ENCODE peak calls at places on chromosomes 6 and 20, in eight cellular contexts. One of them, this sample, is unnamed.

GRCh38 chr20:48659888-48660287 is 167.9 kb downstream of the PREX1 start:
- DNase-seq in astrocyte: no peak
- DNase-seq in GM12865: no peak
- DNase-seq in activated naive CD8-positive, alpha-beta T cell treated with anti-CD3 and anti-CD28 coated beads, Interleukin-2, amount 50 U/mL, for 24 hours: no peak
- DNase-seq in esophagus muscularis mucosa: no peak
- DNase-seq in HTR-8/SVneo: no peak
- DNase-seq in activated T-cell treated with anti-CD3 and anti-CD28 coated beads for 4 hours: no peak
- DNase-seq in BJ: no peak
- DNase-seq in this sample: no peak

GRCh38 chr20:58718729-58719128 is 26.1 kb downstream of the NPEPL1 start:
- DNase-seq in astrocyte: no peak
- DNase-seq in HTR-8/SVneo: no peak
- DNase-seq in activated T-cell treated with anti-CD3 and anti-CD28 coated beads for 4 hours: no peak
- DNase-seq in esophagus muscularis mucosa: peak; percentile 74
- DNase-seq in activated naive CD8-positive, alpha-beta T cell treated with anti-CD3 and anti-CD28 coated beads, Interleukin-2, amount 50 U/mL, for 24 hours: no peak
- DNase-seq in BJ: no peak
- DNase-seq in GM12865: no peak
- DNase-seq in this sample: no peak

GRCh38 chr20:51255417-51255816 is 232.5 kb upstream of the KCNG1 start:
- DNase-seq in esophagus muscularis mucosa: no peak
- DNase-seq in GM12865: no peak
- DNase-seq in astrocyte: no peak
- DNase-seq in HTR-8/SVneo: no peak
- DNase-seq in activated T-cell treated with anti-CD3 and anti-CD28 coated beads for 4 hours: no peak
- DNase-seq in BJ: no peak
- DNase-seq in activated naive CD8-positive, alpha-beta T cell treated with anti-CD3 and anti-CD28 coated beads, Interleukin-2, amount 50 U/mL, for 24 hours: no peak
- DNase-seq in this sample: no peak

GRCh38 chr6:34792605-34793500 is 970 bp downstream of the BLTP3A start:
- DNase-seq in esophagus muscularis mucosa: peak; percentile 92
- DNase-seq in activated naive CD8-positive, alpha-beta T cell treated with anti-CD3 and anti-CD28 coated beads, Interleukin-2, amount 50 U/mL, for 24 hours: peak; percentile 11
- DNase-seq in BJ: no peak
- DNase-seq in HTR-8/SVneo: peak; percentile 41
- DNase-seq in GM12865: peak; percentile 64
- DNase-seq in astrocyte: peak; percentile 35
- DNase-seq in activated T-cell treated with anti-CD3 and anti-CD28 coated beads for 4 hours: peak; percentile 3
- DNase-seq in this sample: no peak

GRCh38 chr6:80316655-80317332 is 210.3 kb downstream of the BCKDHB start:
- DNase-seq in HTR-8/SVneo: no peak
- DNase-seq in BJ: no peak
- DNase-seq in activated T-cell treated with anti-CD3 and anti-CD28 coated beads for 4 hours: no peak
- DNase-seq in GM12865: no peak
- DNase-seq in activated naive CD8-positive, alpha-beta T cell treated with anti-CD3 and anti-CD28 coated beads, Interleukin-2, amount 50 U/mL, for 24 hours: no peak
- DNase-seq in astrocyte: no peak
- DNase-seq in esophagus muscularis mucosa: no peak
- DNase-seq in this sample: no peak

GRCh38 chr20:43749734-43750294 is 23.0 kb upstream of the GTSF1L start:
- DNase-seq in GM12865: peak; percentile 81
- DNase-seq in astrocyte: no peak
- DNase-seq in esophagus muscularis mucosa: peak; percentile 94
- DNase-seq in activated naive CD8-positive, alpha-beta T cell treated with anti-CD3 and anti-CD28 coated beads, Interleukin-2, amount 50 U/mL, for 24 hours: peak; percentile 96
- DNase-seq in HTR-8/SVneo: peak; percentile 97
- DNase-seq in activated T-cell treated with anti-CD3 and anti-CD28 coated beads for 4 hours: peak; percentile 80
- DNase-seq in BJ: no peak
- DNase-seq in this sample: peak; percentile 84

GRCh38 chr6:47481806-47482205 is 4.2 kb downstream of the CD2AP start:
- DNase-seq in activated T-cell treated with anti-CD3 and anti-CD28 coated beads for 4 hours: no peak
- DNase-seq in BJ: no peak
- DNase-seq in astrocyte: no peak
- DNase-seq in GM12865: no peak
- DNase-seq in HTR-8/SVneo: no peak
- DNase-seq in activated naive CD8-positive, alpha-beta T cell treated with anti-CD3 and anti-CD28 coated beads, Interleukin-2, amount 50 U/mL, for 24 hours: no peak
- DNase-seq in esophagus muscularis mucosa: no peak
- DNase-seq in this sample: no peak

GRCh38 chr6:36083446-36083845 is 46.9 kb upstream of the MAPK13 start:
- DNase-seq in GM12865: no peak
- DNase-seq in BJ: no peak
- DNase-seq in activated T-cell treated with anti-CD3 and anti-CD28 coated beads for 4 hours: no peak
- DNase-seq in activated naive CD8-positive, alpha-beta T cell treated with anti-CD3 and anti-CD28 coated beads, Interleukin-2, amount 50 U/mL, for 24 hours: no peak
- DNase-seq in HTR-8/SVneo: no peak
- DNase-seq in esophagus muscularis mucosa: no peak
- DNase-seq in astrocyte: no peak
- DNase-seq in this sample: no peak

GRCh38 chr6:143055213-143055612 is 5.5 kb upstream of the AIG1 start:
- DNase-seq in BJ: no peak
- DNase-seq in HTR-8/SVneo: no peak
- DNase-seq in activated naive CD8-positive, alpha-beta T cell treated with anti-CD3 and anti-CD28 coated beads, Interleukin-2, amount 50 U/mL, for 24 hours: no peak
- DNase-seq in astrocyte: no peak
- DNase-seq in activated T-cell treated with anti-CD3 and anti-CD28 coated beads for 4 hours: no peak
- DNase-seq in esophagus muscularis mucosa: no peak
- DNase-seq in GM12865: no peak
- DNase-seq in this sample: no peak

GRCh38 chr6:81613606-81614005 is 138.9 kb downstream of the TENT5A start:
- DNase-seq in esophagus muscularis mucosa: no peak
- DNase-seq in astrocyte: peak; percentile 86
- DNase-seq in GM12865: peak; percentile 9
- DNase-seq in BJ: peak; percentile 39
- DNase-seq in HTR-8/SVneo: peak; percentile 10
- DNase-seq in activated T-cell treated with anti-CD3 and anti-CD28 coated beads for 4 hours: no peak
- DNase-seq in activated naive CD8-positive, alpha-beta T cell treated with anti-CD3 and anti-CD28 coated beads, Interleukin-2, amount 50 U/mL, for 24 hours: no peak
- DNase-seq in this sample: no peak

GRCh38 chr6:167817729-167818128 is 9.0 kb upstream of the AFDN start:
- DNase-seq in BJ: no peak
- DNase-seq in esophagus muscularis mucosa: no peak
- DNase-seq in GM12865: no peak
- DNase-seq in HTR-8/SVneo: no peak
- DNase-seq in activated T-cell treated with anti-CD3 and anti-CD28 coated beads for 4 hours: no peak
- DNase-seq in astrocyte: no peak
- DNase-seq in activated naive CD8-positive, alpha-beta T cell treated with anti-CD3 and anti-CD28 coated beads, Interleukin-2, amount 50 U/mL, for 24 hours: no peak
- DNase-seq in this sample: no peak

GRCh38 chr6:169589293-169589692 is 112.5 kb downstream of the WDR27 start:
- DNase-seq in BJ: no peak
- DNase-seq in astrocyte: peak; percentile 80
- DNase-seq in activated naive CD8-positive, alpha-beta T cell treated with anti-CD3 and anti-CD28 coated beads, Interleukin-2, amount 50 U/mL, for 24 hours: peak; percentile 12
- DNase-seq in activated T-cell treated with anti-CD3 and anti-CD28 coated beads for 4 hours: no peak
- DNase-seq in GM12865: peak; percentile 62
- DNase-seq in esophagus muscularis mucosa: no peak
- DNase-seq in HTR-8/SVneo: no peak
- DNase-seq in this sample: no peak

GRCh38 chr20:168876-169275 is 11.6 kb downstream of the DEFB127 start:
- DNase-seq in GM12865: no peak
- DNase-seq in astrocyte: no peak
- DNase-seq in BJ: no peak
- DNase-seq in esophagus muscularis mucosa: no peak
- DNase-seq in activated naive CD8-positive, alpha-beta T cell treated with anti-CD3 and anti-CD28 coated beads, Interleukin-2, amount 50 U/mL, for 24 hours: no peak
- DNase-seq in activated T-cell treated with anti-CD3 and anti-CD28 coated beads for 4 hours: no peak
- DNase-seq in HTR-8/SVneo: no peak
- DNase-seq in this sample: no peak

GRCh38 chr20:57598491-57598890 is 21.7 kb downstream of the ZBP1 start:
- DNase-seq in HTR-8/SVneo: no peak
- DNase-seq in activated T-cell treated with anti-CD3 and anti-CD28 coated beads for 4 hours: no peak
- DNase-seq in esophagus muscularis mucosa: no peak
- DNase-seq in astrocyte: no peak
- DNase-seq in GM12865: no peak
- DNase-seq in activated naive CD8-positive, alpha-beta T cell treated with anti-CD3 and anti-CD28 coated beads, Interleukin-2, amount 50 U/mL, for 24 hours: no peak
- DNase-seq in BJ: no peak
- DNase-seq in this sample: no peak

GRCh38 chr20:8481636-8482035 is 349.6 kb downstream of the PLCB1 start:
- DNase-seq in HTR-8/SVneo: no peak
- DNase-seq in GM12865: no peak
- DNase-seq in astrocyte: no peak
- DNase-seq in esophagus muscularis mucosa: no peak
- DNase-seq in BJ: no peak
- DNase-seq in activated naive CD8-positive, alpha-beta T cell treated with anti-CD3 and anti-CD28 coated beads, Interleukin-2, amount 50 U/mL, for 24 hours: no peak
- DNase-seq in activated T-cell treated with anti-CD3 and anti-CD28 coated beads for 4 hours: no peak
- DNase-seq in this sample: no peak

GRCh38 chr20:32481311-32482103 is 103.6 kb downstream of the NOL4L start:
- DNase-seq in activated T-cell treated with anti-CD3 and anti-CD28 coated beads for 4 hours: no peak
- DNase-seq in esophagus muscularis mucosa: no peak
- DNase-seq in GM12865: no peak
- DNase-seq in BJ: no peak
- DNase-seq in activated naive CD8-positive, alpha-beta T cell treated with anti-CD3 and anti-CD28 coated beads, Interleukin-2, amount 50 U/mL, for 24 hours: no peak
- DNase-seq in astrocyte: no peak
- DNase-seq in HTR-8/SVneo: no peak
- DNase-seq in this sample: no peak

GRCh38 chr20:44025756-44026155 is 111.1 kb downstream of the TOX2 start:
- DNase-seq in activated T-cell treated with anti-CD3 and anti-CD28 coated beads for 4 hours: no peak
- DNase-seq in astrocyte: no peak
- DNase-seq in HTR-8/SVneo: no peak
- DNase-seq in activated naive CD8-positive, alpha-beta T cell treated with anti-CD3 and anti-CD28 coated beads, Interleukin-2, amount 50 U/mL, for 24 hours: no peak
- DNase-seq in esophagus muscularis mucosa: no peak
- DNase-seq in BJ: no peak
- DNase-seq in GM12865: no peak
- DNase-seq in this sample: no peak

GRCh38 chr20:57672164-57672563 is 37.7 kb downstream of the PMEPA1 start:
- DNase-seq in astrocyte: peak; percentile 45
- DNase-seq in BJ: no peak
- DNase-seq in HTR-8/SVneo: no peak
- DNase-seq in activated T-cell treated with anti-CD3 and anti-CD28 coated beads for 4 hours: no peak
- DNase-seq in esophagus muscularis mucosa: no peak
- DNase-seq in activated naive CD8-positive, alpha-beta T cell treated with anti-CD3 and anti-CD28 coated beads, Interleukin-2, amount 50 U/mL, for 24 hours: no peak
- DNase-seq in GM12865: no peak
- DNase-seq in this sample: peak; percentile 51

GRCh38 chr20:36878913-36879312 is 3.0 kb downstream of the TLDC2 start:
- DNase-seq in activated naive CD8-positive, alpha-beta T cell treated with anti-CD3 and anti-CD28 coated beads, Interleukin-2, amount 50 U/mL, for 24 hours: no peak
- DNase-seq in activated T-cell treated with anti-CD3 and anti-CD28 coated beads for 4 hours: no peak
- DNase-seq in astrocyte: no peak
- DNase-seq in GM12865: no peak
- DNase-seq in BJ: no peak
- DNase-seq in esophagus muscularis mucosa: no peak
- DNase-seq in HTR-8/SVneo: no peak
- DNase-seq in this sample: no peak

GRCh38 chr20:58473818-58474425 is 41.3 kb downstream of the APCDD1L start:
- DNase-seq in activated T-cell treated with anti-CD3 and anti-CD28 coated beads for 4 hours: no peak
- DNase-seq in esophagus muscularis mucosa: no peak
- DNase-seq in GM12865: no peak
- DNase-seq in astrocyte: no peak
- DNase-seq in HTR-8/SVneo: no peak
- DNase-seq in activated naive CD8-positive, alpha-beta T cell treated with anti-CD3 and anti-CD28 coated beads, Interleukin-2, amount 50 U/mL, for 24 hours: no peak
- DNase-seq in BJ: no peak
- DNase-seq in this sample: no peak

GRCh38 chr6:80932364-80932763 is 820.1 kb downstream of the TENT5A start:
- DNase-seq in esophagus muscularis mucosa: no peak
- DNase-seq in BJ: peak; percentile 8
- DNase-seq in GM12865: no peak
- DNase-seq in activated T-cell treated with anti-CD3 and anti-CD28 coated beads for 4 hours: no peak
- DNase-seq in astrocyte: peak; percentile 81
- DNase-seq in HTR-8/SVneo: no peak
- DNase-seq in activated naive CD8-positive, alpha-beta T cell treated with anti-CD3 and anti-CD28 coated beads, Interleukin-2, amount 50 U/mL, for 24 hours: no peak
- DNase-seq in this sample: no peak

GRCh38 chr20:23178806-23179205 is 92.7 kb upstream of the CD93 start:
- DNase-seq in GM12865: no peak
- DNase-seq in activated T-cell treated with anti-CD3 and anti-CD28 coated beads for 4 hours: no peak
- DNase-seq in BJ: no peak
- DNase-seq in astrocyte: no peak
- DNase-seq in esophagus muscularis mucosa: peak; percentile 70
- DNase-seq in activated naive CD8-positive, alpha-beta T cell treated with anti-CD3 and anti-CD28 coated beads, Interleukin-2, amount 50 U/mL, for 24 hours: no peak
- DNase-seq in HTR-8/SVneo: no peak
- DNase-seq in this sample: peak; percentile 41

GRCh38 chr6:49526598-49526997 is 23.9 kb upstream of the C6orf141 start:
- DNase-seq in astrocyte: no peak
- DNase-seq in activated naive CD8-positive, alpha-beta T cell treated with anti-CD3 and anti-CD28 coated beads, Interleukin-2, amount 50 U/mL, for 24 hours: no peak
- DNase-seq in GM12865: no peak
- DNase-seq in BJ: no peak
- DNase-seq in esophagus muscularis mucosa: no peak
- DNase-seq in HTR-8/SVneo: no peak
- DNase-seq in activated T-cell treated with anti-CD3 and anti-CD28 coated beads for 4 hours: no peak
- DNase-seq in this sample: no peak

GRCh38 chr6:101666256-101666655 is 272.7 kb downstream of the GRIK2 start:
- DNase-seq in esophagus muscularis mucosa: no peak
- DNase-seq in activated naive CD8-positive, alpha-beta T cell treated with anti-CD3 and anti-CD28 coated beads, Interleukin-2, amount 50 U/mL, for 24 hours: no peak
- DNase-seq in GM12865: no peak
- DNase-seq in HTR-8/SVneo: no peak
- DNase-seq in activated T-cell treated with anti-CD3 and anti-CD28 coated beads for 4 hours: no peak
- DNase-seq in astrocyte: peak; percentile 92
- DNase-seq in BJ: peak; percentile 25
- DNase-seq in this sample: no peak

GRCh38 chr6:152575186-152575585 is 62.0 kb downstream of the SYNE1 start:
- DNase-seq in HTR-8/SVneo: no peak
- DNase-seq in esophagus muscularis mucosa: no peak
- DNase-seq in GM12865: no peak
- DNase-seq in activated naive CD8-positive, alpha-beta T cell treated with anti-CD3 and anti-CD28 coated beads, Interleukin-2, amount 50 U/mL, for 24 hours: no peak
- DNase-seq in BJ: no peak
- DNase-seq in activated T-cell treated with anti-CD3 and anti-CD28 coated beads for 4 hours: no peak
- DNase-seq in astrocyte: no peak
- DNase-seq in this sample: no peak

GRCh38 chr6:4258733-4259132 is 123.4 kb upstream of the ECI2 start:
- DNase-seq in astrocyte: no peak
- DNase-seq in BJ: no peak
- DNase-seq in GM12865: no peak
- DNase-seq in HTR-8/SVneo: no peak
- DNase-seq in activated T-cell treated with anti-CD3 and anti-CD28 coated beads for 4 hours: no peak
- DNase-seq in activated naive CD8-positive, alpha-beta T cell treated with anti-CD3 and anti-CD28 coated beads, Interleukin-2, amount 50 U/mL, for 24 hours: no peak
- DNase-seq in esophagus muscularis mucosa: peak; percentile 60
- DNase-seq in this sample: no peak

GRCh38 chr20:25017257-25017803 is 24.8 kb upstream of the APMAP start:
- DNase-seq in BJ: no peak
- DNase-seq in esophagus muscularis mucosa: no peak
- DNase-seq in HTR-8/SVneo: no peak
- DNase-seq in GM12865: no peak
- DNase-seq in activated naive CD8-positive, alpha-beta T cell treated with anti-CD3 and anti-CD28 coated beads, Interleukin-2, amount 50 U/mL, for 24 hours: no peak
- DNase-seq in astrocyte: no peak
- DNase-seq in activated T-cell treated with anti-CD3 and anti-CD28 coated beads for 4 hours: no peak
- DNase-seq in this sample: no peak

GRCh38 chr6:44225579-44226325 is 2.4 kb downstream of the SLC29A1 start:
- DNase-seq in HTR-8/SVneo: no peak
- DNase-seq in GM12865: no peak
- DNase-seq in BJ: no peak
- DNase-seq in esophagus muscularis mucosa: no peak
- DNase-seq in activated naive CD8-positive, alpha-beta T cell treated with anti-CD3 and anti-CD28 coated beads, Interleukin-2, amount 50 U/mL, for 24 hours: no peak
- DNase-seq in activated T-cell treated with anti-CD3 and anti-CD28 coated beads for 4 hours: no peak
- DNase-seq in astrocyte: no peak
- DNase-seq in this sample: no peak

GRCh38 chr6:118813795-118814194 is 80.2 kb upstream of the ASF1A start:
- DNase-seq in GM12865: no peak
- DNase-seq in astrocyte: peak; percentile 70
- DNase-seq in activated naive CD8-positive, alpha-beta T cell treated with anti-CD3 and anti-CD28 coated beads, Interleukin-2, amount 50 U/mL, for 24 hours: no peak
- DNase-seq in esophagus muscularis mucosa: no peak
- DNase-seq in HTR-8/SVneo: no peak
- DNase-seq in BJ: no peak
- DNase-seq in activated T-cell treated with anti-CD3 and anti-CD28 coated beads for 4 hours: no peak
- DNase-seq in this sample: no peak

GRCh38 chr20:313948-314347 is 11.4 kb upstream of the SOX12 start:
- DNase-seq in GM12865: no peak
- DNase-seq in esophagus muscularis mucosa: no peak
- DNase-seq in activated T-cell treated with anti-CD3 and anti-CD28 coated beads for 4 hours: no peak
- DNase-seq in activated naive CD8-positive, alpha-beta T cell treated with anti-CD3 and anti-CD28 coated beads, Interleukin-2, amount 50 U/mL, for 24 hours: no peak
- DNase-seq in BJ: no peak
- DNase-seq in HTR-8/SVneo: no peak
- DNase-seq in astrocyte: peak; percentile 64
- DNase-seq in this sample: no peak

GRCh38 chr6:35037289-35038038 is 103.7 kb downstream of the TCP11 start:
- DNase-seq in activated T-cell treated with anti-CD3 and anti-CD28 coated beads for 4 hours: no peak
- DNase-seq in astrocyte: no peak
- DNase-seq in activated naive CD8-positive, alpha-beta T cell treated with anti-CD3 and anti-CD28 coated beads, Interleukin-2, amount 50 U/mL, for 24 hours: no peak
- DNase-seq in BJ: no peak
- DNase-seq in GM12865: no peak
- DNase-seq in HTR-8/SVneo: no peak
- DNase-seq in esophagus muscularis mucosa: no peak
- DNase-seq in this sample: no peak

GRCh38 chr6:107187630-107188029 is 72.3 kb upstream of the BEND3 start:
- DNase-seq in activated T-cell treated with anti-CD3 and anti-CD28 coated beads for 4 hours: no peak
- DNase-seq in GM12865: no peak
- DNase-seq in HTR-8/SVneo: no peak
- DNase-seq in astrocyte: no peak
- DNase-seq in esophagus muscularis mucosa: no peak
- DNase-seq in activated naive CD8-positive, alpha-beta T cell treated with anti-CD3 and anti-CD28 coated beads, Interleukin-2, amount 50 U/mL, for 24 hours: no peak
- DNase-seq in BJ: no peak
- DNase-seq in this sample: no peak

GRCh38 chr6:136816716-136817115 is 5.7 kb upstream of the PEX7 start:
- DNase-seq in esophagus muscularis mucosa: no peak
- DNase-seq in activated naive CD8-positive, alpha-beta T cell treated with anti-CD3 and anti-CD28 coated beads, Interleukin-2, amount 50 U/mL, for 24 hours: no peak
- DNase-seq in BJ: no peak
- DNase-seq in GM12865: no peak
- DNase-seq in astrocyte: no peak
- DNase-seq in HTR-8/SVneo: no peak
- DNase-seq in activated T-cell treated with anti-CD3 and anti-CD28 coated beads for 4 hours: no peak
- DNase-seq in this sample: no peak

GRCh38 chr6:138455746-138456392 is 43.4 kb downstream of the NHSL1 start:
- DNase-seq in astrocyte: peak; percentile 71
- DNase-seq in HTR-8/SVneo: no peak
- DNase-seq in esophagus muscularis mucosa: no peak
- DNase-seq in BJ: no peak
- DNase-seq in activated T-cell treated with anti-CD3 and anti-CD28 coated beads for 4 hours: no peak
- DNase-seq in GM12865: peak; percentile 80
- DNase-seq in activated naive CD8-positive, alpha-beta T cell treated with anti-CD3 and anti-CD28 coated beads, Interleukin-2, amount 50 U/mL, for 24 hours: no peak
- DNase-seq in this sample: no peak

This sample was measured in heart right ventricle.